ENCODE peak calls at places on chromosome 19, in four cellular contexts. I is WTC11, D is K562, N is HepG2. A is an unnamed sample.
A peak's percentile ranks its signal among the peaks of the same experiment; 100 is the strongest.

GRCh38 chr19:57324992-57325391 is 4.7 kb downstream of the ZNF543 start:
- DNase-seq in D (no peak), N (no peak), I (no peak), A (no peak)

GRCh38 chr19:31555634-31556215 is 206.5 kb upstream of the TSHZ3 start:
- DNase-seq in N (no peak), I (no peak), D (no peak), A (peak; percentile 31)

GRCh38 chr19:42032428-42032827 is 37.6 kb downstream of the GRIK5 start:
- DNase-seq in I (peak; percentile 37), N (no peak), D (no peak), A (no peak)

GRCh38 chr19:45716314-45717130 is 14.2 kb downstream of the FBXO46 start:
- DNase-seq in D (no peak), I (no peak), N (no peak), A (peak; percentile 57)

GRCh38 chr19:42279148-42279901 is 10.3 kb downstream of the CIC start:
- DNase-seq in N (no peak), I (no peak), D (peak; percentile 9), A (no peak)

GRCh38 chr19:46529622-46530451 is 34.2 kb upstream of the PNMA8B start:
- DNase-seq in N (peak; percentile 46), D (peak; percentile 82), I (peak; percentile 81), A (peak; percentile 81)

GRCh38 chr19:31436121-31436776 is 87.0 kb upstream of the TSHZ3 start:
- DNase-seq in N (no peak), I (no peak), D (no peak), A (no peak)

GRCh38 chr19:4748589-4748988 is 24.9 kb upstream of the DPP9 start:
- DNase-seq in N (no peak), D (no peak), I (no peak), A (no peak)

GRCh38 chr19:17404015-17404414 is 1.4 kb downstream of the BST2 start:
- DNase-seq in N (no peak), D (peak; percentile 75), I (peak; percentile 33), A (no peak)

GRCh38 chr19:4279530-4280422 is 710 bp downstream of the SHD start:
- DNase-seq in I (no peak), D (no peak), N (no peak), A (peak; percentile 61)

GRCh38 chr19:54457773-54458647 is 5.6 kb downstream of the LENG9 start:
- DNase-seq in I (no peak), D (no peak), N (no peak), A (no peak)

GRCh38 chr19:29785955-29786589 is 25.7 kb upstream of the CCNE1 start:
- DNase-seq in D (peak; percentile 16), I (peak; percentile 65), N (no peak), A (no peak)

GRCh38 chr19:3186377-3186688 is 603 bp downstream of the NCLN start:
- DNase-seq in D (peak; percentile 31), I (no peak), N (no peak), A (peak; percentile 60)

GRCh38 chr19:38046254-38047047 is 139.4 kb downstream of the SIPA1L3 start:
- DNase-seq in N (no peak), I (no peak), D (no peak), A (no peak)

GRCh38 chr19:55353803-55354697 is 469 bp downstream of the COX6B2 start:
- DNase-seq in N (no peak), D (peak; percentile 82), I (peak; percentile 82), A (peak; percentile 97)

GRCh38 chr19:6071103-6071485 is 39.2 kb downstream of the RFX2 start:
- DNase-seq in I (no peak), D (no peak), N (no peak), A (no peak)

GRCh38 chr19:9808855-9809646 is 9.8 kb downstream of the FBXL12 start:
- DNase-seq in D (no peak), N (no peak), I (no peak), A (no peak)

GRCh38 chr19:911197-912033 is 1.6 kb downstream of the R3HDM4 start:
- DNase-seq in D (no peak), N (no peak), I (no peak), A (peak; percentile 59)

GRCh38 chr19:12580180-12580694 is 29.0 kb upstream of the ZNF564 start:
- DNase-seq in D (no peak), N (peak; percentile 78), I (no peak), A (no peak)

GRCh38 chr19:39599116-39599515 is 3.2 kb upstream of the LGALS13 start:
- DNase-seq in D (peak; percentile 43), I (peak; percentile 67), N (peak; percentile 30), A (no peak)

GRCh38 chr19:44685877-44686276 is 13.1 kb upstream of the CEACAM16 start:
- DNase-seq in D (no peak), N (no peak), I (no peak), A (no peak)

GRCh38 chr19:32388393-32388724 is 17.2 kb upstream of the DPY19L3 start:
- DNase-seq in D (no peak), N (no peak), I (no peak), A (no peak)

GRCh38 chr19:10037809-10038208 is 24.5 kb downstream of the RDH8 start:
- DNase-seq in I (no peak), D (no peak), N (no peak), A (no peak)

DNA sequence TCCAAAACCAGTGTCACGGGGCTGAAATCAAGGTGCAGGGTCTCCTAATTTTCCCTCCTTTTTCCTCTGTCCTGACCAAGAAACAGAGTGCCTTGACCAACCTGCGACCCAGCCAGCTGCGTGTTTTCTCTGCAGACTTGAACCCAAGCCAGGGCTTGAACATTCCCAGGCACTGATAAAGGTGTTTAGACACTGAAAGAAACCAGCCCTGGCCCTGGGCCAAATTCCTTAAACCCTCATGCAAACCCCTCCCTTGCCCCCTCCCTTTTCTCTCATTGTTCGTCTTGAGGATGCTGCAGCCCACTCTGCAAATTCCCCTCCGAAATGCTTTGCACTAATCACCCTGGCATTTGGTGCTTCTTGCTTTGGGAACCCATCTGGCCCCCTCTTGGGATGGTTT is 9.5 kb upstream of the FFAR2 start:
- DNase-seq in D (peak; percentile 38), I (no peak), N (no peak), A (no peak)
- TF ChIP-seq FOXJ3 in D (no peak), I (no peak), N (no peak), A (no peak)

DNA sequence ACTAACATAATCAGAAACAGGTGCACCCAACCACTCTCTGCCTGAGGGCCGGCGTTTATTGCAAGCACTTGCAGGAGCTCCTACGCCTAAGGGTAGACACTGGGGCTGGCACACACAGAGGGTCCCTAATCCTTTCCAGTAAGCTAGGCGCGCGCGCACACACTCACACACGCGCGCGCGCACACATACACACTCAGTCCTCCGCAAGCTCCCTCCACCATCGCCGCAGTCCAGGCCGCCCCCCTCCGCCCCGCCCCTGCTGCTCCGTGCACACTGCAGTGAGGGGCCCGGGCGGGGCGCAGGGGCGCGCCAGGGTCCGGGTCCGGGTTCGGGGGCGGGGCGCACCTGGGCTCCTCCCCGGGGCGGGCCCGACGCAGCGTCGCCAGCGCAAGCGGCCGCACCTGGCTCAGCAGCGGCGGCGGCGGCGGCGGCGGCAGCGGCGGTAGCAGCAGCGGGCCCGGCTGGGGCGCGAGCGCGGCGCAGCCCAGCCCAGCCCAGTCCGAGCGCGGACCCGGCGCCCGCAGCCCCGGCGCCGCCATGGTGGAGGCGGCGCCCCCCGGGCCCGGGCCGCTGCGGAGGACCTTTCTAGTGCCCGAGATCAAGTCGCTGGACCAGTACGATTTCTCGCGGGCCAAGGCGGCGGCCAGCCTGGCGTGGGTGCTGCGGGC is at the start of gene CAMSAP3:
- DNase-seq in I (peak; percentile 90), D (peak; percentile 54), N (peak; percentile 64), A (peak; percentile 90)
- TF ChIP-seq FOXJ3 in I (no peak), D (no peak), N (no peak), A (no peak)

DNA sequence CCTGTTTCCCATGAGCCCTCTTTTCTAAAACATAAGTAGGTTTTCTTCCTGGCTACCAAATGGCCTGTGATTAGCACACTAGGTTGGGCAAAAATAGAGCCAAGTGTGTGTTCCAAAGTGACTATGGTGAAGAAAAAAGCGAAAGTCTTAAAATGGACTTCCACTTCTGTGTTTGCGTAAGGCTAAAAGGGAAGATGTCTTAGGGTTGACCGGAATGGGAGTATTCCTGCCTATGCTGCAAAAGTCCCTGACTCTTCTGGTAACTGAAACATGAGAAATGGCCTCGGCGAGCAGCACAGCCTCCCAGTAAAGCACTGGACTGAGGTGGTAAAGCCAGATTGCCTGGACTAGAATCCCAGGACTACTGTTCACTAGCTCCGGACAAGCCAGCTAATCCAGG is 2.4 kb upstream of the FPR1 start:
- DNase-seq in D (no peak), N (no peak), I (no peak), A (no peak)
- TF ChIP-seq FOXJ3 in D (no peak), N (no peak), I (no peak), A (no peak)

DNA sequence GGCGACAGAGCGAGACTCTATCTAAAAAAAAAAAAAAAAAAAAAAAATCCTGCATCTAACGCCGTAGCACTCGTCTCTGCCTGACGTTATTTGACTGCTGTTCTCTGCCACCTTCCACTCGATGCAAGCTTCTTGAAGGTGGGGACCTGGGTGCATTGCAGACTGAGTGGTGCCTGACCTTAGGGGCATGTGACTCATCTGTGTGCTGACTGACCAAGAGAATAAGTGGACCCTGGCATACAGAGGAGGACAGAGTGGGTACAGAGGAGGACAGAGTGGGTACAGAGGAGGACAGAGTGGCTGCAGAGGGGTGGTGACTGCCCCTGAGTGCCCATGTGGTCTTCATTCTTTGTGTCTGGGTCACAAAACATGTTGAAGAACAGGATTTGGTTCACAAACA is 7.6 kb downstream of the WTIP start:
- DNase-seq in D (no peak), I (no peak), N (no peak), A (no peak)
- TF ChIP-seq FOXJ3 in D (no peak), I (no peak), N (no peak), A (no peak)

GRCh38 chr19:28582344-28582743 is 630.6 kb downstream of the UQCRFS1 start:
- DNase-seq in D (no peak), I (no peak), N (no peak), A (no peak)

GRCh38 chr19:28586501-28586900 is 626.5 kb downstream of the UQCRFS1 start:
- DNase-seq in N (no peak), I (no peak), D (no peak), A (no peak)

GRCh38 chr19:28585796-28586195 is 627.2 kb downstream of the UQCRFS1 start:
- DNase-seq in I (no peak), D (no peak), N (no peak), A (no peak)

GRCh38 chr19:28581468-28581770 is 631.5 kb downstream of the UQCRFS1 start:
- DNase-seq in D (no peak), I (no peak), N (no peak), A (no peak)

DNA sequence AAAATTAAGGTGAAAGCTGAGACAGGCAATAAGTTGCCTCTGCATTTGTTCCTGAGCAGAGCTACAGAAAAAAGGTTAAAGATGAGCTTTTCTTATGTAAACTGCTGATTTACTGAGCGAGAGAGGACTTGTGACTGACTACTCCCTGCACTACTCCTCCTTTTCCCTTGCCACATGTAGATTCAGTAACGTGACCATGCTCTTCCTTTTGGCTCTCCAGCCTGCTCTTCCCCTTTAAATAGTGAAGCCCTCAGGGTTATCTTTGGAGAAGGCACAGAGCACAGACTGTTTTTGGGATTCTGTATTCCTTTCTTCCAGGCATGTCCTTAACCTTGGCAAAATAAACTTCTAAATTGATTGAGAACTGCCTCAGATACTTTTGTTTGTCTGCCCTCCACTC is 630.1 kb downstream of the UQCRFS1 start:
- DNase-seq in D (no peak), I (no peak), N (no peak), A (no peak)
- TF ChIP-seq FOXJ3 in D (no peak), I (no peak), N (no peak), A (no peak)